ENCODE peak calls at places on chromosome 22, in four cellular contexts. One of them, this sample, is unnamed.

GRCh38 chr22:48259991-48260670 is 1497.7 kb downstream of the TBC1D22A start:
- DNase-seq in activated CD8-positive, alpha-beta memory T cell treated with anti-CD3 and anti-CD28 coated beads, Interleukin-2, amount 50 U/mL, for 48 hours: no peak
- DNase-seq in AML-193: no peak
- DNase-seq in putamen: no peak
- DNase-seq in this sample: no peak

GRCh38 chr22:36811094-36811797 is 5.6 kb downstream of the PVALB start:
- DNase-seq in activated CD8-positive, alpha-beta memory T cell treated with anti-CD3 and anti-CD28 coated beads, Interleukin-2, amount 50 U/mL, for 48 hours: no peak
- DNase-seq in putamen: no peak
- DNase-seq in AML-193: no peak
- DNase-seq in this sample: no peak

GRCh38 chr22:31676700-31677099 is 14.7 kb upstream of the PISD start:
- DNase-seq in AML-193: peak
- DNase-seq in activated CD8-positive, alpha-beta memory T cell treated with anti-CD3 and anti-CD28 coated beads, Interleukin-2, amount 50 U/mL, for 48 hours: peak
- DNase-seq in putamen: peak
- DNase-seq in this sample: no peak

GRCh38 chr22:35894937-35895708 is 133.5 kb downstream of the RBFOX2 start:
- DNase-seq in activated CD8-positive, alpha-beta memory T cell treated with anti-CD3 and anti-CD28 coated beads, Interleukin-2, amount 50 U/mL, for 48 hours: no peak
- DNase-seq in putamen: peak
- DNase-seq in AML-193: no peak
- DNase-seq in this sample: no peak

GRCh38 chr22:31958625-31959239 is 14.4 kb downstream of the YWHAH start:
- DNase-seq in putamen: no peak
- DNase-seq in AML-193: no peak
- DNase-seq in activated CD8-positive, alpha-beta memory T cell treated with anti-CD3 and anti-CD28 coated beads, Interleukin-2, amount 50 U/mL, for 48 hours: no peak
- DNase-seq in this sample: no peak

GRCh38 chr22:39559456-39560105 is 11.0 kb upstream of the CACNA1I start:
- DNase-seq in activated CD8-positive, alpha-beta memory T cell treated with anti-CD3 and anti-CD28 coated beads, Interleukin-2, amount 50 U/mL, for 48 hours: no peak
- DNase-seq in putamen: no peak
- DNase-seq in AML-193: no peak
- DNase-seq in this sample: no peak

GRCh38 chr22:50399751-50400331 is 56.7 kb downstream of the PPP6R2 start:
- DNase-seq in AML-193: peak
- DNase-seq in activated CD8-positive, alpha-beta memory T cell treated with anti-CD3 and anti-CD28 coated beads, Interleukin-2, amount 50 U/mL, for 48 hours: no peak
- DNase-seq in putamen: peak
- DNase-seq in this sample: no peak

GRCh38 chr22:43188829-43189545 is 2.1 kb upstream of the TTLL12 start:
- DNase-seq in activated CD8-positive, alpha-beta memory T cell treated with anti-CD3 and anti-CD28 coated beads, Interleukin-2, amount 50 U/mL, for 48 hours: no peak
- DNase-seq in putamen: no peak
- DNase-seq in AML-193: no peak
- DNase-seq in this sample: no peak

GRCh38 chr22:21042978-21043855 is 2.5 kb upstream of the LRRC74B start:
- DNase-seq in activated CD8-positive, alpha-beta memory T cell treated with anti-CD3 and anti-CD28 coated beads, Interleukin-2, amount 50 U/mL, for 48 hours: no peak
- DNase-seq in AML-193: no peak
- DNase-seq in putamen: no peak
- DNase-seq in this sample: no peak

GRCh38 chr22:44850946-44851345 is 98.6 kb downstream of the ARHGAP8 start:
- DNase-seq in AML-193: no peak
- DNase-seq in putamen: no peak
- DNase-seq in activated CD8-positive, alpha-beta memory T cell treated with anti-CD3 and anti-CD28 coated beads, Interleukin-2, amount 50 U/mL, for 48 hours: no peak
- DNase-seq in this sample: no peak

GRCh38 chr22:36358533-36359171 is 29.1 kb downstream of the MYH9 start:
- DNase-seq in putamen: no peak
- DNase-seq in AML-193: no peak
- DNase-seq in activated CD8-positive, alpha-beta memory T cell treated with anti-CD3 and anti-CD28 coated beads, Interleukin-2, amount 50 U/mL, for 48 hours: no peak
- DNase-seq in this sample: no peak

GRCh38 chr22:31218565-31219262 is 6.6 kb downstream of the LIMK2 start:
- DNase-seq in putamen: no peak
- DNase-seq in AML-193: no peak
- DNase-seq in activated CD8-positive, alpha-beta memory T cell treated with anti-CD3 and anti-CD28 coated beads, Interleukin-2, amount 50 U/mL, for 48 hours: no peak
- DNase-seq in this sample: no peak

GRCh38 chr22:49354516-49355205 is 473.0 kb downstream of the BRD1 start:
- DNase-seq in activated CD8-positive, alpha-beta memory T cell treated with anti-CD3 and anti-CD28 coated beads, Interleukin-2, amount 50 U/mL, for 48 hours: peak
- DNase-seq in AML-193: no peak
- DNase-seq in putamen: no peak
- DNase-seq in this sample: no peak

GRCh38 chr22:40128989-40129388 is 48.7 kb upstream of the TNRC6B start:
- DNase-seq in putamen: no peak
- DNase-seq in activated CD8-positive, alpha-beta memory T cell treated with anti-CD3 and anti-CD28 coated beads, Interleukin-2, amount 50 U/mL, for 48 hours: no peak
- DNase-seq in AML-193: no peak
- DNase-seq in this sample: peak

GRCh38 chr22:20405931-20406685 is 12.2 kb downstream of the ZNF74 start:
- DNase-seq in putamen: no peak
- DNase-seq in AML-193: no peak
- DNase-seq in activated CD8-positive, alpha-beta memory T cell treated with anti-CD3 and anti-CD28 coated beads, Interleukin-2, amount 50 U/mL, for 48 hours: peak
- DNase-seq in this sample: no peak

GRCh38 chr22:37760152-37760551 is 47.6 kb upstream of the GCAT start:
- DNase-seq in putamen: no peak
- DNase-seq in activated CD8-positive, alpha-beta memory T cell treated with anti-CD3 and anti-CD28 coated beads, Interleukin-2, amount 50 U/mL, for 48 hours: no peak
- DNase-seq in AML-193: no peak
- DNase-seq in this sample: no peak

GRCh38 chr22:19875061-19875530 is 20.4 kb upstream of the GNB1L start:
- DNase-seq in putamen: no peak
- DNase-seq in AML-193: no peak
- DNase-seq in activated CD8-positive, alpha-beta memory T cell treated with anti-CD3 and anti-CD28 coated beads, Interleukin-2, amount 50 U/mL, for 48 hours: peak
- DNase-seq in this sample: no peak

GRCh38 chr22:39251762-39252460 is 7.1 kb upstream of the PDGFB start:
- DNase-seq in activated CD8-positive, alpha-beta memory T cell treated with anti-CD3 and anti-CD28 coated beads, Interleukin-2, amount 50 U/mL, for 48 hours: no peak
- DNase-seq in AML-193: no peak
- DNase-seq in putamen: no peak
- DNase-seq in this sample: no peak

GRCh38 chr22:24768537-24769374 is 5.8 kb downstream of the PIWIL3 start:
- DNase-seq in activated CD8-positive, alpha-beta memory T cell treated with anti-CD3 and anti-CD28 coated beads, Interleukin-2, amount 50 U/mL, for 48 hours: peak
- DNase-seq in putamen: peak
- DNase-seq in AML-193: peak
- DNase-seq in this sample: peak

GRCh38 chr22:45777046-45777851 is 105.6 kb downstream of the ATXN10 start:
- DNase-seq in putamen: no peak
- DNase-seq in AML-193: no peak
- DNase-seq in activated CD8-positive, alpha-beta memory T cell treated with anti-CD3 and anti-CD28 coated beads, Interleukin-2, amount 50 U/mL, for 48 hours: no peak
- DNase-seq in this sample: no peak

GRCh38 chr22:26770624-26771023 is 113.2 kb downstream of the MIAT start:
- DNase-seq in putamen: no peak
- DNase-seq in AML-193: no peak
- DNase-seq in activated CD8-positive, alpha-beta memory T cell treated with anti-CD3 and anti-CD28 coated beads, Interleukin-2, amount 50 U/mL, for 48 hours: no peak
- DNase-seq in this sample: no peak

GRCh38 chr22:46322711-46323110 is 12.8 kb upstream of the TRMU start:
- DNase-seq in putamen: no peak
- DNase-seq in AML-193: no peak
- DNase-seq in activated CD8-positive, alpha-beta memory T cell treated with anti-CD3 and anti-CD28 coated beads, Interleukin-2, amount 50 U/mL, for 48 hours: no peak
- DNase-seq in this sample: no peak

GRCh38 chr22:35781898-35782297 is 64.2 kb downstream of the APOL5 start:
- DNase-seq in activated CD8-positive, alpha-beta memory T cell treated with anti-CD3 and anti-CD28 coated beads, Interleukin-2, amount 50 U/mL, for 48 hours: no peak
- DNase-seq in AML-193: no peak
- DNase-seq in putamen: no peak
- DNase-seq in this sample: no peak

GRCh38 chr22:26327306-26327705 is 101.8 kb upstream of the ASPHD2 start:
- DNase-seq in AML-193: no peak
- DNase-seq in activated CD8-positive, alpha-beta memory T cell treated with anti-CD3 and anti-CD28 coated beads, Interleukin-2, amount 50 U/mL, for 48 hours: no peak
- DNase-seq in putamen: no peak
- DNase-seq in this sample: no peak

GRCh38 chr22:27801616-27802388 is at the start of gene MN1:
- DNase-seq in putamen: peak
- DNase-seq in activated CD8-positive, alpha-beta memory T cell treated with anti-CD3 and anti-CD28 coated beads, Interleukin-2, amount 50 U/mL, for 48 hours: peak
- DNase-seq in AML-193: no peak
- DNase-seq in this sample: peak

GRCh38 chr22:44460287-44461082 is 37.5 kb downstream of the RTL6 start:
- DNase-seq in AML-193: no peak
- DNase-seq in activated CD8-positive, alpha-beta memory T cell treated with anti-CD3 and anti-CD28 coated beads, Interleukin-2, amount 50 U/mL, for 48 hours: peak
- DNase-seq in putamen: no peak
- DNase-seq in this sample: no peak

GRCh38 chr22:37274380-37274862 is 7.9 kb upstream of the CYTH4 start:
- DNase-seq in putamen: peak
- DNase-seq in activated CD8-positive, alpha-beta memory T cell treated with anti-CD3 and anti-CD28 coated beads, Interleukin-2, amount 50 U/mL, for 48 hours: no peak
- DNase-seq in AML-193: peak
- DNase-seq in this sample: no peak

GRCh38 chr22:33896801-33897620 is 23.3 kb downstream of the LARGE1 start:
- DNase-seq in AML-193: no peak
- DNase-seq in activated CD8-positive, alpha-beta memory T cell treated with anti-CD3 and anti-CD28 coated beads, Interleukin-2, amount 50 U/mL, for 48 hours: no peak
- DNase-seq in putamen: no peak
- DNase-seq in this sample: no peak

GRCh38 chr22:30250713-30251267 is 4.2 kb upstream of the LIF start:
- DNase-seq in AML-193: no peak
- DNase-seq in activated CD8-positive, alpha-beta memory T cell treated with anti-CD3 and anti-CD28 coated beads, Interleukin-2, amount 50 U/mL, for 48 hours: peak
- DNase-seq in putamen: no peak
- DNase-seq in this sample: no peak

GRCh38 chr22:36486619-36487384 is 5.4 kb upstream of the TXN2 start:
- DNase-seq in AML-193: peak
- DNase-seq in putamen: no peak
- DNase-seq in activated CD8-positive, alpha-beta memory T cell treated with anti-CD3 and anti-CD28 coated beads, Interleukin-2, amount 50 U/mL, for 48 hours: peak
- DNase-seq in this sample: no peak

GRCh38 chr22:37623075-37624016 is 14.7 kb downstream of the GGA1 start:
- DNase-seq in AML-193: peak
- DNase-seq in activated CD8-positive, alpha-beta memory T cell treated with anti-CD3 and anti-CD28 coated beads, Interleukin-2, amount 50 U/mL, for 48 hours: peak
- DNase-seq in putamen: no peak
- DNase-seq in this sample: peak

GRCh38 chr22:27918351-27919221 is 470 bp downstream of the PITPNB start:
- DNase-seq in activated CD8-positive, alpha-beta memory T cell treated with anti-CD3 and anti-CD28 coated beads, Interleukin-2, amount 50 U/mL, for 48 hours: peak
- DNase-seq in AML-193: peak
- DNase-seq in putamen: peak
- DNase-seq in this sample: no peak

GRCh38 chr22:22973336-22973735 is 85.7 kb downstream of the IGLL5 start:
- DNase-seq in activated CD8-positive, alpha-beta memory T cell treated with anti-CD3 and anti-CD28 coated beads, Interleukin-2, amount 50 U/mL, for 48 hours: no peak
- DNase-seq in putamen: no peak
- DNase-seq in AML-193: no peak
- DNase-seq in this sample: no peak

GRCh38 chr22:26564181-26564580 is 25.8 kb downstream of the TPST2 start:
- DNase-seq in AML-193: no peak
- DNase-seq in putamen: no peak
- DNase-seq in activated CD8-positive, alpha-beta memory T cell treated with anti-CD3 and anti-CD28 coated beads, Interleukin-2, amount 50 U/mL, for 48 hours: no peak
- DNase-seq in this sample: no peak

GRCh38 chr22:45154383-45154782 is 9.3 kb upstream of the NUP50 start:
- DNase-seq in activated CD8-positive, alpha-beta memory T cell treated with anti-CD3 and anti-CD28 coated beads, Interleukin-2, amount 50 U/mL, for 48 hours: no peak
- DNase-seq in AML-193: no peak
- DNase-seq in putamen: no peak
- DNase-seq in this sample: no peak

This sample was measured in KG1.